ENCODE peak calls at places on chromosomes 6 and 20, in five cellular contexts. A is IMR-90, E is HepG2, F is heart left ventricle, G is mammary epithelial cell. R is an unnamed sample. For H3K27me3, the result is how much of the 10 kb centered on the place peaks cover.

GRCh38 chr20:31560900-31561598 is 44.0 kb upstream of the ID1 start:
- DNase-seq in E (no peak), F (no peak), A (peak), G (peak), R (peak)

GRCh38 chr6:158969148-158969547 is 30.9 kb downstream of the RSPH3 start:
- DNase-seq in F (no peak), A (no peak), E (no peak), G (no peak), R (no peak)

GRCh38 chr20:19758888-19759331 is 852 bp downstream of the RIN2 start:
- DNase-seq in F (peak), E (peak), A (no peak), G (peak), R (no peak)

GRCh38 chr6:25263602-25264001 is 15.6 kb upstream of the CARMIL1 start:
- DNase-seq in G (peak), E (no peak), A (peak), F (no peak), R (peak)

GRCh38 chr6:77457720-77458349 is 5.5 kb downstream of the HTR1B start:
- DNase-seq in F (peak), E (peak), A (peak), G (peak), R (peak)

GRCh38 chr20:16049478-16050093 is 523.7 kb downstream of the KIF16B start:
- DNase-seq in F (no peak), E (no peak), G (no peak), A (no peak), R (no peak)

GRCh38 chr20:18688676-18689075 is 100.8 kb downstream of the DTD1 start:
- DNase-seq in E (no peak), G (no peak), A (no peak), F (no peak), R (no peak)

GRCh38 chr6:45461486-45461885 is 83.8 kb upstream of the SUPT3H start:
- DNase-seq in G (no peak), A (no peak), E (no peak), F (no peak), R (no peak)

GRCh38 chr6:130132286-130132701 is 90.5 kb downstream of the SAMD3 start:
- DNase-seq in E (no peak), F (no peak), A (no peak), G (no peak), R (no peak)

GRCh38 chr6:4698901-4699659 is 77.1 kb upstream of the CDYL start:
- DNase-seq in A (no peak), F (no peak), G (no peak), E (no peak), R (no peak)

GRCh38 chr6:165985281-165985925 is 182.2 kb downstream of the TBXT start:
- DNase-seq in G (no peak), A (no peak), F (no peak), E (no peak), R (no peak)
- H3K4me3 ChIP-seq in G (no peak), A (peak), F (no peak), E (no peak), R (peak)

GRCh38 chr20:24815196-24815815 is 133.8 kb upstream of the CST7 start:
- DNase-seq in A (no peak), E (no peak), G (no peak), F (no peak), R (no peak)
- H3K27me3 ChIP-seq in A (under half), E (half or more), G (under half), F (under half), R (under half)

GRCh38 chr20:47348539-47349142 is 7.9 kb downstream of the ZMYND8 start:
- DNase-seq in F (no peak), A (no peak), E (no peak), G (no peak), R (no peak)
- H3K4me3 ChIP-seq in F (no peak), A (no peak), E (no peak), G (no peak), R (no peak)

DNA sequence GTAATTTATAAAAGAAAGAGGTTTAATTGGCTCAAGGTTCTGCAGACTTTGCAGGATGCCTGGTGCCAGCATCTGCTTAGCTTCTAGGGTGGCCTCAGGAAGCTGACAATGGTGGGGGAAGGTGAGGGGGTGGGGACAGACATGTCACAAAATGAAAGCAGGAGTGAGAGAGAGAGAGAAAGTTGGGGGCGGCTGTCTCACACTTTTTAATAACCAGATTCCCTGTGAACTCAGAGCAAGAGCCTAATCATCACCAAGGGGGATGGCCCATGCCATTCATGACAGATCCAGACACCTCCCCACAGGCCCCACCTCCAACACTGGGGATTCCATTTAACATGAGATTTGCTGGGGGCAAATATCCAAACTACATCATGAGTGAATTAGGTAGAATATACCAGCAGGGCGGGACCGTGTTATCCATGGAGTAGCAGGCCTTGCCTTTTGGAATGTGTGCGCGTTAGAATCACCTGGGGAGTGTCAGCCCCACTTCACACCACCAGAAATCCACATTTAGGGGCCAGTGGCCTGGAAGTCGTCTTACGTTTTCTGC is 258.8 kb downstream of the CDH4 start:
- DNase-seq in G (no peak), A (no peak), E (no peak), F (no peak), R (no peak)
- H3K27me3 ChIP-seq in G (under half), A (under half), E (half or more), F (under half), R (under half)

GRCh38 chr20:25984933-25985332 is 288.3 kb upstream of the ZNF337 start:
- DNase-seq in F (peak), G (no peak), E (no peak), A (peak), R (no peak)
- H3K4me3 ChIP-seq in F (no peak), G (no peak), E (no peak), A (peak), R (peak)

R was measured in brain microvascular endothelial cell.